ENCODE peak calls at places on chromosome 18, in four cellular contexts. Y is cardiac muscle cell, N is endothelial cell, W is HFFc6. Q is an unnamed sample.

GRCh38 chr18:48866028-48866733 is 84.6 kb downstream of the SMAD7 start:
- DNase-seq in Y (no peak), N (no peak), W (no peak), Q (no peak)

GRCh38 chr18:21851327-21851961 is 110.9 kb downstream of the MIB1 start:
- DNase-seq in Y (no peak), N (no peak), W (peak; percentile 21), Q (no peak)

GRCh38 chr18:67476585-67476984 is 39.9 kb downstream of the DSEL start:
- DNase-seq in Y (no peak), N (no peak), W (no peak), Q (no peak)

GRCh38 chr18:2027026-2027425 is 544.3 kb downstream of the METTL4 start:
- DNase-seq in Y (no peak), N (no peak), W (no peak), Q (no peak)

GRCh38 chr18:49795612-49796552 is 17.5 kb downstream of the ACAA2 start:
- DNase-seq in Y (no peak), N (no peak), W (no peak), Q (no peak)

GRCh38 chr18:14900435-14900834 is 152.5 kb downstream of the ANKRD30B start:
- DNase-seq in Y (no peak), N (no peak), W (no peak), Q (no peak)

GRCh38 chr18:72700961-72701710 is 157.0 kb upstream of the CBLN2 start:
- DNase-seq in Y (peak; percentile 44), N (no peak), W (no peak), Q (no peak)

GRCh38 chr18:79991494-79991893 is 3.1 kb upstream of the TXNL4A start:
- DNase-seq in Y (no peak), N (no peak), W (no peak), Q (no peak)

GRCh38 chr18:43932140-43932539 is 654.9 kb upstream of the SYT4 start:
- DNase-seq in Y (no peak), N (no peak), W (no peak), Q (no peak)

GRCh38 chr18:79823120-79823519 is 25.4 kb downstream of the KCNG2 start:
- DNase-seq in Y (no peak), N (no peak), W (no peak), Q (no peak)

GRCh38 chr18:11412790-11413189 is 196.6 kb upstream of the SLC35G4 start:
- DNase-seq in Y (no peak), N (no peak), W (no peak), Q (no peak)

GRCh38 chr18:48554610-48555400 is 16.0 kb downstream of the CTIF start:
- DNase-seq in Y (no peak), N (no peak), W (no peak), Q (no peak)

GRCh38 chr18:75406491-75407445 is 20.7 kb downstream of the SMIM21 start:
- DNase-seq in Y (no peak), N (no peak), W (no peak), Q (no peak)

GRCh38 chr18:79718878-79719477 is 39.4 kb downstream of the CTDP1 start:
- DNase-seq in Y (no peak), N (no peak), W (no peak), Q (no peak)

GRCh38 chr18:3706279-3707097 is 256.5 kb downstream of the TGIF1 start:
- DNase-seq in Y (no peak), N (no peak), W (no peak), Q (no peak)

GRCh38 chr18:12639990-12640880 is 17.7 kb downstream of the SPIRE1 start:
- DNase-seq in Y (no peak), N (no peak), W (peak; percentile 77), Q (no peak)

GRCh38 chr18:52343731-52344340 is 3.8 kb downstream of the DCC start:
- DNase-seq in Y (no peak), N (no peak), W (no peak), Q (no peak)

GRCh38 chr18:28193177-28193778 is 16.3 kb upstream of the CDH2 start:
- DNase-seq in Y (no peak), N (no peak), W (no peak), Q (no peak)

GRCh38 chr18:54100920-54101319 is 123.5 kb downstream of the MBD2 start:
- DNase-seq in Y (no peak), N (no peak), W (no peak), Q (no peak)

GRCh38 chr18:36702398-36703010 is 126.3 kb downstream of the TPGS2 start:
- DNase-seq in Y (no peak), N (no peak), W (no peak), Q (no peak)

GRCh38 chr18:57819671-57820460 is 16.8 kb upstream of the ATP8B1 start:
- DNase-seq in Y (peak; percentile 45), N (peak; percentile 5), W (peak; percentile 83), Q (no peak)

GRCh38 chr18:63890950-63891304 is 3.4 kb downstream of the SERPINB2 start:
- DNase-seq in Y (no peak), N (no peak), W (peak; percentile 57), Q (no peak)

GRCh38 chr18:64134044-64134757 is 14.7 kb downstream of the LINC00305 start:
- DNase-seq in Y (no peak), N (no peak), W (no peak), Q (no peak)

GRCh38 chr18:31042391-31043181 is at the start of gene DSC3:
- DNase-seq in Y (peak; percentile 35), N (peak; percentile 51), W (no peak), Q (peak; percentile 69)

GRCh38 chr18:74331404-74331803 is 15.8 kb downstream of the C18orf63 start:
- DNase-seq in Y (peak; percentile 11), N (no peak), W (peak; percentile 59), Q (no peak)

GRCh38 chr18:21672868-21673267 is 31.7 kb downstream of the ABHD3 start:
- DNase-seq in Y (no peak), N (no peak), W (no peak), Q (no peak)

GRCh38 chr18:76621184-76621583 is 126.1 kb upstream of the ZNF516 start:
- DNase-seq in Y (no peak), N (no peak), W (no peak), Q (no peak)

GRCh38 chr18:76621782-76622495 is 126.9 kb upstream of the ZNF516 start:
- DNase-seq in Y (no peak), N (no peak), W (peak; percentile 29), Q (no peak)

GRCh38 chr18:76619342-76620315 is 124.6 kb upstream of the ZNF516 start:
- DNase-seq in Y (peak; percentile 88), N (peak; percentile 39), W (no peak), Q (peak; percentile 80)

GRCh38 chr18:76618721-76619120 is 123.7 kb upstream of the ZNF516 start:
- DNase-seq in Y (no peak), N (no peak), W (no peak), Q (no peak)

DNA sequence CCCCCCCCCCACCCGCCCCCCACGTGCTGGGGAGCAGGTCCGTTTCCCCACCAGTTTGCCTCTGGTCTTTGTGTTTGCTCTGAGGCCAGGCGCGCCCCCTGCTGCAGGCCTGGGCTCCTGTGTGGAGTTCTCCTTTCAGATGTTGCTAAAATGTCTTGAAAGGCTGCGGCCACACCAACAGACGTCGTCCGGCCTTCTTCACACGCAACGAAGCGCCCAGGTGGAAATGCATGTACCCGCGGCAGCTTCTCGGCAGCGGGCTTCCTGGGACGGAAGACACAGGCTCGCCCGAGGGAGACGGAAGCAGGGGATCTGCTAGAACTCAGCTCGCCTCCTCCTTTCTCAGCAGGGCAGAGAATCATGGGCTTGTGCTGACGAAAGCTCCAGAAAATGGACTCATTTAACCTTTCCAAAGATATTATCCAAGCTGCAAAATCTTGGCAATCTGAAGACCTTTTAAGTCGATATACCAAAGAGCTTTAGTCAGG is 125.3 kb upstream of the ZNF516 start:
- DNase-seq in Y (peak; percentile 76), N (peak; percentile 71), W (peak; percentile 69), Q (peak; percentile 73)
- TF ChIP-seq CTCF in Y (peak; percentile 71), N (peak; percentile 33), W (peak; percentile 80), Q (peak; percentile 42)

GRCh38 chr18:35191252-35192025 is 49.4 kb upstream of the ZNF397 start:
- DNase-seq in Y (no peak), N (no peak), W (no peak), Q (no peak)

GRCh38 chr18:35193313-35193712 is 47.5 kb upstream of the ZNF397 start:
- DNase-seq in Y (no peak), N (no peak), W (no peak), Q (no peak)

GRCh38 chr18:35186491-35187034 is 54.3 kb upstream of the ZNF397 start:
- DNase-seq in Y (no peak), N (no peak), W (no peak), Q (no peak)

GRCh38 chr18:35185771-35186170 is 55.1 kb upstream of the ZNF397 start:
- DNase-seq in Y (no peak), N (no peak), W (no peak), Q (no peak)

DNA sequence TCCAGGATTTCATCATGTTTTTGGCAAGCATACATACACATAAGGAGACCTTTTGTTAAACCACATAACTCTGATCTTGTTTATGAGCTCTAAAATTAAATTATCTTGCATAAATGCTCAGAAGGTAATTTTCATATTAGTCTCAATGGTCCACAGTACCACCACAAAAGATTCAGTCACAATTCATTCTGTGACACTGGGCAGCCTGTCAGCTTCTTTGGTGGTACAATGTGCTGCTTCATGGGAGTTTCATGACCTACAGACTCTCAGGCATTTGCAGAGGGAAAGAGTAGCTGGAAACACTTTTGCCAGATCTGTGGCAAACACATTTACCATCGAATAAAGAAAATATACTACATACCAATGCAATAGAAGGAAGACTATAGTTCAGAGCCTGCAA is 51.3 kb upstream of the ZNF397 start:
- DNase-seq in Y (no peak), N (no peak), W (no peak), Q (no peak)
- TF ChIP-seq CTCF in Y (no peak), N (no peak), W (no peak), Q (no peak)

DNA sequence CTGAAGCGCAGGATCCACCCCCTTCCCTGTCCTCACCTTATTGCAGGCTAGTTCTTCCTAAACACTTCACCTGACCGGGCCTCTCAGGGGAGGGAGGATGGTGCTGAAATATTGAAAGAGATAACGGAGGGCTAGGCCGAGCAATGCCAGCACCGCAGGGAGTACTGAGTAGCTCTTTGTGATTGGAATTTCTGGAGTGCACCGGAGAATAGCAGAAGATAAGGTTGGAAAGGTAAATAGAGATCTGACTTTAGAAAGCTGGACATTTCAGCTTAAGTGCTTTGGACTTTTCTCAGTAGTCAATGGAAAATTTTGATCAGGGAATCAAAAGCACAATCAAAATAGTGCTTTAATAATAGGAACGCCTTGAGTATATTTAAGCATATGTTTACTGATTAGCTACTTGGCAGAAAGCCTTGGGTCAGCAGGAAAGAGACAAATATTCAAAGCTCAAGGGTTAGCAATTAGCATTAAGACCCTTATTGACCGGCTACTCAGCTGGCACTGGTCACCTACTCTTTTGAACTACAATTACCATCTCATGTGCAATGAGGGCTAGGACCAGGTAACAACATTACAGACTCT is 142.9 kb upstream of the NDUFV2 start:
- DNase-seq in Y (peak; percentile 34), N (no peak), W (no peak), Q (no peak)
- TF ChIP-seq CTCF in Y (no peak), N (no peak), W (no peak), Q (no peak)

GRCh38 chr18:65526099-65526498 is 224.7 kb upstream of the CDH7 start:
- DNase-seq in Y (no peak), N (no peak), W (no peak), Q (no peak)

GRCh38 chr18:65527879-65528633 is 222.8 kb upstream of the CDH7 start:
- DNase-seq in Y (no peak), N (no peak), W (no peak), Q (peak; percentile 6)

GRCh38 chr18:65522907-65523306 is 227.9 kb upstream of the CDH7 start:
- DNase-seq in Y (no peak), N (no peak), W (no peak), Q (no peak)

DNA sequence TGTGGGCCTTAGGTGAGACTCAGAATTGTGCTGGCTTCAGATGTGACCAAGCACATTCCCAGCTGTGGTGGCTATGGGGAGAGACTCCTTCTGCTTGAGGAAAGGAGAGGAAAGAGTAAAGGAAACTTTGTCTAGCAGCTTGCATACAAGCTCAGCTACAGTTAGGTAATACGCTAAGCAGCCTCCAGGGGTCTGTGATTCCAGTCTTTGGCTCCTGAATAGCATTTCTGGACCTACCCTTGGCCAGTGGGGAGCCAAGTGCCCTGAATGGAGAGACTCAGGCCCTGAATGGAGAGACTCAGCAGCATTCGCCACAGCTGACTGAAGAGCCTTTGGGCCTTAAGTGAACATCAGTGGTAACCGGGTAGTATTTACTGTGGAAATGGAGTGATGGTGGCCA is 227.4 kb upstream of the CDH7 start:
- DNase-seq in Y (no peak), N (no peak), W (no peak), Q (no peak)
- TF ChIP-seq CTCF in Y (no peak), N (peak; percentile 33), W (no peak), Q (no peak)

Q was measured in nephron progenitor cell.